ENCODE peak calls at places on chromosome 17, in nine cellular contexts. One of them, this sample, is unnamed.

GRCh38 chr17:42135664-42136653 is 13.4 kb downstream of the HSPB9 start:
- DNase-seq in neural crest cell: no peak
- DNase-seq in T-helper 1 cell: no peak
- DNase-seq in progenitor cell of endocrine pancreas: peak
- DNase-seq in NCI-H187: no peak
- DNase-seq in activated naive CD4-positive, alpha-beta T cell treated with anti-CD3 and anti-CD28 coated beads, Interleukin-2, amount 10 ng/mL, durations not matched to agents 7 days and 5 days: no peak
- DNase-seq in naive B cell: no peak
- DNase-seq in epithelial cell of esophagus: peak
- DNase-seq in DND-41: no peak
- DNase-seq in this sample: no peak

GRCh38 chr17:59105852-59106462 is 723 bp downstream of the TRIM37 start:
- DNase-seq in neural crest cell: no peak
- DNase-seq in T-helper 1 cell: peak
- DNase-seq in progenitor cell of endocrine pancreas: peak
- DNase-seq in NCI-H187: peak
- DNase-seq in activated naive CD4-positive, alpha-beta T cell treated with anti-CD3 and anti-CD28 coated beads, Interleukin-2, amount 10 ng/mL, durations not matched to agents 7 days and 5 days: peak
- DNase-seq in naive B cell: no peak
- DNase-seq in epithelial cell of esophagus: peak
- DNase-seq in DND-41: peak
- DNase-seq in this sample: peak

GRCh38 chr17:33023790-33024189 is 32.1 kb downstream of the SPACA3 start:
- DNase-seq in neural crest cell: no peak
- DNase-seq in T-helper 1 cell: no peak
- DNase-seq in progenitor cell of endocrine pancreas: no peak
- DNase-seq in NCI-H187: no peak
- DNase-seq in activated naive CD4-positive, alpha-beta T cell treated with anti-CD3 and anti-CD28 coated beads, Interleukin-2, amount 10 ng/mL, durations not matched to agents 7 days and 5 days: no peak
- DNase-seq in naive B cell: no peak
- DNase-seq in epithelial cell of esophagus: no peak
- DNase-seq in DND-41: no peak
- DNase-seq in this sample: no peak

GRCh38 chr17:80408872-80409271 is 6.1 kb upstream of the ENDOV start:
- DNase-seq in neural crest cell: no peak
- DNase-seq in T-helper 1 cell: no peak
- DNase-seq in progenitor cell of endocrine pancreas: no peak
- DNase-seq in NCI-H187: no peak
- DNase-seq in activated naive CD4-positive, alpha-beta T cell treated with anti-CD3 and anti-CD28 coated beads, Interleukin-2, amount 10 ng/mL, durations not matched to agents 7 days and 5 days: no peak
- DNase-seq in naive B cell: no peak
- DNase-seq in epithelial cell of esophagus: no peak
- DNase-seq in DND-41: no peak
- DNase-seq in this sample: no peak

GRCh38 chr17:55962931-55963378 is 190.3 kb upstream of the ANKFN1 start:
- DNase-seq in neural crest cell: no peak
- DNase-seq in T-helper 1 cell: no peak
- DNase-seq in progenitor cell of endocrine pancreas: no peak
- DNase-seq in NCI-H187: no peak
- DNase-seq in activated naive CD4-positive, alpha-beta T cell treated with anti-CD3 and anti-CD28 coated beads, Interleukin-2, amount 10 ng/mL, durations not matched to agents 7 days and 5 days: no peak
- DNase-seq in naive B cell: no peak
- DNase-seq in epithelial cell of esophagus: no peak
- DNase-seq in DND-41: peak
- DNase-seq in this sample: no peak

GRCh38 chr17:50421308-50422031 is 4.5 kb upstream of the ACSF2 start:
- DNase-seq in neural crest cell: no peak
- DNase-seq in T-helper 1 cell: no peak
- DNase-seq in progenitor cell of endocrine pancreas: no peak
- DNase-seq in NCI-H187: no peak
- DNase-seq in activated naive CD4-positive, alpha-beta T cell treated with anti-CD3 and anti-CD28 coated beads, Interleukin-2, amount 10 ng/mL, durations not matched to agents 7 days and 5 days: peak
- DNase-seq in naive B cell: peak
- DNase-seq in epithelial cell of esophagus: no peak
- DNase-seq in DND-41: peak
- DNase-seq in this sample: no peak

GRCh38 chr17:67585077-67585602 is 132.6 kb upstream of the NOL11 start:
- DNase-seq in neural crest cell: no peak
- DNase-seq in T-helper 1 cell: no peak
- DNase-seq in progenitor cell of endocrine pancreas: no peak
- DNase-seq in NCI-H187: peak
- DNase-seq in activated naive CD4-positive, alpha-beta T cell treated with anti-CD3 and anti-CD28 coated beads, Interleukin-2, amount 10 ng/mL, durations not matched to agents 7 days and 5 days: no peak
- DNase-seq in naive B cell: no peak
- DNase-seq in epithelial cell of esophagus: peak
- DNase-seq in DND-41: no peak
- DNase-seq in this sample: no peak

GRCh38 chr17:76147211-76148014 is 6.4 kb upstream of the FOXJ1 start:
- DNase-seq in neural crest cell: no peak
- DNase-seq in T-helper 1 cell: no peak
- DNase-seq in progenitor cell of endocrine pancreas: no peak
- DNase-seq in NCI-H187: no peak
- DNase-seq in activated naive CD4-positive, alpha-beta T cell treated with anti-CD3 and anti-CD28 coated beads, Interleukin-2, amount 10 ng/mL, durations not matched to agents 7 days and 5 days: no peak
- DNase-seq in naive B cell: no peak
- DNase-seq in epithelial cell of esophagus: peak
- DNase-seq in DND-41: no peak
- DNase-seq in this sample: no peak

GRCh38 chr17:66994943-66995535 is 30.5 kb downstream of the CACNG4 start:
- DNase-seq in neural crest cell: no peak
- DNase-seq in T-helper 1 cell: no peak
- DNase-seq in progenitor cell of endocrine pancreas: no peak
- DNase-seq in NCI-H187: no peak
- DNase-seq in activated naive CD4-positive, alpha-beta T cell treated with anti-CD3 and anti-CD28 coated beads, Interleukin-2, amount 10 ng/mL, durations not matched to agents 7 days and 5 days: no peak
- DNase-seq in naive B cell: no peak
- DNase-seq in epithelial cell of esophagus: no peak
- DNase-seq in DND-41: no peak
- DNase-seq in this sample: no peak

This sample was measured in activated CD8-positive, alpha-beta T cell treated with anti-CD3 and anti-CD28 coated beads, Interleukin-2, amount 10 ng/mL, durations not matched to agents 7 days and 5 days.